ENCODE peak calls at places on chromosomes 11 and 22, in four cellular contexts. O is CD8-positive, alpha-beta memory T cell; Z is CD4-positive, CD25-positive, alpha-beta regulatory T cell; H is Peyer's patch. W is an unnamed sample.

GRCh38 chr11:120789391-120789790 is 234.5 kb upstream of the TBCEL start:
- DNase-seq in O (no peak), Z (no peak), H (no peak), W (no peak)

GRCh38 chr22:38474003-38474607 is 6.2 kb downstream of the KDELR3 start:
- DNase-seq in O (no peak), Z (no peak), H (no peak), W (no peak)

GRCh38 chr11:105211806-105212531 is 72.4 kb upstream of the CARD18 start:
- DNase-seq in O (no peak), Z (no peak), H (no peak), W (no peak)

GRCh38 chr11:111735262-111736116 is 30.7 kb downstream of the PPP2R1B start:
- DNase-seq in O (no peak), Z (no peak), H (no peak), W (peak; percentile 61)

GRCh38 chr11:87235366-87235765 is 197.6 kb downstream of the TMEM135 start:
- DNase-seq in O (no peak), Z (no peak), H (no peak), W (no peak)

GRCh38 chr11:19311306-19312030 is 70.7 kb upstream of the E2F8 start:
- DNase-seq in O (peak; percentile 26), Z (no peak), H (peak; percentile 32), W (peak; percentile 64)

GRCh38 chr11:13368041-13368446 is 90.5 kb downstream of the BMAL1 start:
- DNase-seq in O (no peak), Z (no peak), H (no peak), W (no peak)

GRCh38 chr11:33910261-33910959 is 18.5 kb upstream of the LMO2 start:
- DNase-seq in O (no peak), Z (no peak), H (no peak), W (no peak)

GRCh38 chr11:128290106-128290840 is 297.1 kb downstream of the ETS1 start:
- DNase-seq in O (peak; percentile 41), Z (peak; percentile 87), H (peak; percentile 78), W (peak; percentile 89)

GRCh38 chr11:5197538-5197937 is 2.9 kb downstream of the OR51V1 start:
- DNase-seq in O (no peak), Z (no peak), H (no peak), W (no peak)

GRCh38 chr22:38313384-38313955 is 3.8 kb downstream of the CSNK1E start:
- DNase-seq in O (no peak), Z (no peak), H (peak; percentile 63), W (peak; percentile 58)

GRCh38 chr11:116312560-116313340 is 460.0 kb downstream of the BUD13 start:
- DNase-seq in O (no peak), Z (no peak), H (peak; percentile 18), W (peak; percentile 64)

GRCh38 chr22:29483254-29483653 is 3.2 kb downstream of the NEFH start:
- DNase-seq in O (no peak), Z (no peak), H (no peak), W (no peak)

GRCh38 chr11:44718612-44719390 is 8.0 kb upstream of the TSPAN18 start:
- DNase-seq in O (no peak), Z (no peak), H (no peak), W (no peak)

GRCh38 chr22:37105990-37106389 is 3.5 kb downstream of the TMPRSS6 start:
- DNase-seq in O (no peak), Z (no peak), H (no peak), W (no peak)

GRCh38 chr22:27238935-27239510 is 562.5 kb downstream of the MN1 start:
- DNase-seq in O (no peak), Z (no peak), H (no peak), W (peak; percentile 32)

GRCh38 chr11:103870821-103871309 is 165.6 kb upstream of the DDI1 start:
- DNase-seq in O (no peak), Z (no peak), H (no peak), W (peak; percentile 39)

GRCh38 chr11:127223633-127224032 is 223.1 kb upstream of the KIRREL3 start:
- DNase-seq in O (no peak), Z (no peak), H (no peak), W (no peak)

GRCh38 chr22:30304495-30305244 is 15.4 kb upstream of the CASTOR1 start:
- DNase-seq in O (no peak), Z (no peak), H (peak; percentile 74), W (peak; percentile 73)

GRCh38 chr11:117438371-117439000 is 110.8 kb downstream of the CEP164 start:
- DNase-seq in O (no peak), Z (no peak), H (no peak), W (no peak)

GRCh38 chr22:42169055-42169469 is 38.5 kb upstream of the CYP2D6 start:
- DNase-seq in O (peak; percentile 56), Z (peak; percentile 75), H (peak; percentile 73), W (no peak)

GRCh38 chr11:34650528-34650927 is 29.6 kb downstream of the EHF start:
- DNase-seq in O (peak; percentile 50), Z (peak; percentile 49), H (peak; percentile 55), W (no peak)

GRCh38 chr11:105315287-105315686 is 175.7 kb upstream of the CARD18 start:
- DNase-seq in O (no peak), Z (no peak), H (no peak), W (no peak)

GRCh38 chr11:126481303-126481680 is 125.8 kb downstream of the ST3GAL4 start:
- DNase-seq in O (no peak), Z (no peak), H (no peak), W (no peak)

GRCh38 chr11:97854357-97854756 is 1166.4 kb upstream of the CNTN5 start:
- DNase-seq in O (no peak), Z (no peak), H (no peak), W (no peak)

GRCh38 chr11:44899959-44900358 is 50.7 kb downstream of the TP53I11 start:
- DNase-seq in O (no peak), Z (peak; percentile 9), H (no peak), W (peak; percentile 24)

DNA sequence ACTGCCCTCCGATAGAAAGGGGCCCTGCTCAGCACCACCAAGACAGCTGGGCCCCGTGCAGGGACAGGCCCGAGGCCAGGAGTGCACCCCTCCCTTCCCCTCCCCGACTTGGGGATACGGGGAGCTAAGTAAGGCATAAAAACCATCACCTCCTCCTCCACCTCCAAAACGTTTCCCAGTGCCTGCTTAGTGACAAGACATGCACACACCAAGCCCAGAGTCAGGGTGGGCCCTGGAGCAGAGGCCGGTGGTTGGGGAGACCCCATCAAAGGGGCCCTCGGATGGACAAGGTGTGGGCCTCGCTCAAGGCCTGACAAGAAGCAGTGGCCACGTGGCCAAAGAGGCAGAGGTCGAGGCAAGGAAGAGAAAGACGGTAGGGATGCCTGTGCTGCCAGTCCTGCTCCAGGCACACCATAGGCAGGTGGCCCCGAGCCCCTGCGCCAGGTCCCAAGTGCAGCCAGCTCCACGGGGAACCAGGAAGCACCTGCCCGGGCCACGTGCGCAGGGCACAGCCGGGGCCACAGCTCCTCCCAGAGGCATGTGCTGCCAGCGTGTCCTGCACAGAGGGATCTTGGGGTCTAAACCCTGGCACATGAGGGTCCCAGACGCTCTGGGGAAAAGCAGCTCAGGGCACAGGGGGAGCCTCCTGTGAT is 53.0 kb downstream of the BRD1 start:
- DNase-seq in O (no peak), Z (no peak), H (no peak), W (no peak)
- H3K36me3 ChIP-seq in O (peaks cover 25% of the 10 kb centered on the region), Z (peaks cover 55% of the 10 kb centered on the region), H (peaks cover 64% of the 10 kb centered on the region), W (no peaks in the 10 kb centered on the region)

DNA sequence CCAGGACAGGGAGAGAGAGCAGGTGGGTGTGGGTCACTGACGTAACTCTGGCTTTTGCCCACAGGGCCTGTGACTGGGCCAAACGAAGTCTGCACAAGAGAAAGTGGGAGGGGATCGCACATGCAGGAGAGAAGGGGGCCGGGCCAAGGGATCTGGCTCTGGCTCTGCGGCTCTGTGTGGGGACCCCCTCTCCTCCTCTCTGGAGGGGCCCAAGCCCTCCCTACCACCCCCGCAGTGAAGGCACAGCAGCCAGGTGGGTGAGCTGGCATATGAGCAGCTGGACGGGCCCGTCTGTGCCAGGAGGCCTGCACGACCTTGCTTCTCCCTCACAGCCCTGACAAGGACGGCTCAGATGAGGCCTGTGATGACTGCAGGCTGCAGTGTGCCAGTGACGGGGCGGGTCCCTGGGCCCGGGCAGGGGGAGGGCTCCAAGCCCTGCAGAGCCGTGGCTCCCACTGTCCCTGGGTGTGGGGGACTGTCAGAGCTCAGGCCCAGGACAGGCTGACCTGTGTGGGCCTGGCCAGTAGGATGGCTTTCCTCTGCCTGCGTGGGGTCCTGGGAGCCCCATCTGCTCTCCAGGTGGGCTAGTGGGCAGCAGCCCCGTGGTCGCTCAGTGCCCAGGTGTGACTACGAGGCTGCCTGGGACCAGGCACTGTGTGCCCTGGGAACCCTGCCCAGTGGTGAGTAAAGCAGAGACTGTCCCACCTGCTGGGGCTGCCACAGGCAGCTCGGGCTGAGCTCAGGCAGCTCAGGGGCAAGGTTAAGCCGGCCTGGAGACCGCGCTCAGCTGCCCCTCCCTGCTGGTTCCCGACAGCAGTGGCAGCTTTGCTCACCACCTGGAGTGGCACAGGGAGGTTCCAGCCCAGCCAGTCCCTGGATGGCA is 22.2 kb downstream of the MRGPRG start:
- DNase-seq in O (no peak), Z (no peak), H (no peak), W (no peak)
- H3K4me3 ChIP-seq in O (no peak overlapping the region), Z (no peak overlapping the region), H (no peak overlapping the region), W (no peak overlapping the region)

DNA sequence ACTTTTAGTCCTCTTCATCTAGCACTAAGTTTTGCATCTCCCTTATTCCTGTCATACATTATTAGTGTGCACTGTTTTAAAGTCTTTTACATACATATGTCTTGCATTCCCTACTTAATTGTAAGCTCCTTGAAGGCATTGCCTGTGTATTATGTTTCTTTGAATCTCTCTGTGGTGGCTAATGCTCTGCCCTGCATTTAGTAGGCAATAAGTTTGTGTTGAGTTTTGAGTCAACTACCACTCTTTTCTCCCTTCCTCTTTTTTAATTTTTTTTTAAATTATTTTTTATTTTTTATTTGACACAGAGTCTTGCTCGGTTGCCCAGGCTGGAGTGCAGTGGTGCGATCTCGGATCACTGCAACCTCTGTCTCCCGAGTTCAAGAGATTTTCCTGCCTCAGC is 78.9 kb downstream of the ZBTB16 start:
- DNase-seq in O (no peak), Z (no peak), H (no peak), W (no peak)
- H3K4me1 ChIP-seq in O (peaks cover 23% of the 10 kb centered on the region), Z (peaks cover 9% of the 10 kb centered on the region), H (no peaks in the 10 kb centered on the region), W (peaks cover 35% of the 10 kb centered on the region)

GRCh38 chr11:73017024-73017751 is 124.9 kb downstream of the FCHSD2 start:
- DNase-seq in O (no peak), Z (no peak), H (no peak), W (no peak)

GRCh38 chr11:73012121-73012863 is 129.8 kb downstream of the FCHSD2 start:
- DNase-seq in O (no peak), Z (no peak), H (no peak), W (no peak)

GRCh38 chr11:73013021-73013420 is 129.1 kb downstream of the FCHSD2 start:
- DNase-seq in O (no peak), Z (no peak), H (no peak), W (no peak)

GRCh38 chr11:73009972-73010371 is 132.1 kb downstream of the FCHSD2 start:
- DNase-seq in O (no peak), Z (no peak), H (no peak), W (no peak)

GRCh38 chr11:73011126-73011817 is 130.8 kb downstream of the FCHSD2 start:
- DNase-seq in O (no peak), Z (no peak), H (no peak), W (no peak)
- H3K36me3 ChIP-seq in O (no peaks in the 10 kb centered on the region), Z (peaks cover 13% of the 10 kb centered on the region), H (peaks cover 11% of the 10 kb centered on the region), W (no peaks in the 10 kb centered on the region)

GRCh38 chr11:75240381-75241035 is at the start of gene TPBGL:
- DNase-seq in O (no peak), Z (no peak), H (no peak), W (no peak)
- H3K4me3 ChIP-seq in O (no peak within 1 kb of the TSS), Z (no peak within 1 kb of the TSS), H (peak within 1 kb of the TSS; percentile 30), W (no peak within 1 kb of the TSS)